ENCODE peak calls at places on chromosome X, in seven cellular contexts. One of them, this sample, is unnamed.

GRCh38 chrX:153934473-153935325 is at the start of gene NAA10:
- DNase-seq in upper lobe of left lung: peak; percentile 80
- DNase-seq in A549: peak; percentile 72
- DNase-seq in GM12878: no peak
- DNase-seq in right lobe of liver: peak; percentile 78
- DNase-seq in tibial nerve: peak; percentile 42
- DNase-seq in suprapubic skin: peak; percentile 72
- DNase-seq in this sample: peak; percentile 73

GRCh38 chrX:68686684-68687045 is 39.2 kb downstream of the STARD8 start:
- DNase-seq in A549: peak; percentile 17
- DNase-seq in GM12878: no peak
- DNase-seq in tibial nerve: peak; percentile 20
- DNase-seq in upper lobe of left lung: peak; percentile 61
- DNase-seq in suprapubic skin: no peak
- DNase-seq in right lobe of liver: no peak
- DNase-seq in this sample: peak; percentile 23

GRCh38 chrX:134646671-134647070 is 11.6 kb downstream of the PLAC1 start:
- DNase-seq in right lobe of liver: peak; percentile 62
- DNase-seq in upper lobe of left lung: no peak
- DNase-seq in suprapubic skin: no peak
- DNase-seq in GM12878: no peak
- DNase-seq in A549: no peak
- DNase-seq in tibial nerve: no peak
- DNase-seq in this sample: no peak

GRCh38 chrX:70664726-70665125 is 220.1 kb downstream of the DLG3 start:
- DNase-seq in right lobe of liver: no peak
- DNase-seq in tibial nerve: no peak
- DNase-seq in suprapubic skin: no peak
- DNase-seq in A549: peak; percentile 6
- DNase-seq in upper lobe of left lung: no peak
- DNase-seq in GM12878: no peak
- DNase-seq in this sample: no peak

GRCh38 chrX:141320801-141321200 is 78.5 kb upstream of the SPANXC start:
- DNase-seq in upper lobe of left lung: no peak
- DNase-seq in tibial nerve: no peak
- DNase-seq in suprapubic skin: no peak
- DNase-seq in GM12878: no peak
- DNase-seq in right lobe of liver: no peak
- DNase-seq in A549: no peak
- DNase-seq in this sample: no peak

GRCh38 chrX:314781-315595 is 3.6 kb downstream of the GTPBP6 start:
- DNase-seq in right lobe of liver: peak; percentile 53
- DNase-seq in A549: no peak
- DNase-seq in tibial nerve: no peak
- DNase-seq in upper lobe of left lung: no peak
- DNase-seq in suprapubic skin: peak; percentile 57
- DNase-seq in GM12878: no peak
- DNase-seq in this sample: no peak

GRCh38 chrX:99078301-99078700 is 1331.8 kb downstream of the PCDH19 start:
- DNase-seq in right lobe of liver: no peak
- DNase-seq in A549: no peak
- DNase-seq in GM12878: no peak
- DNase-seq in suprapubic skin: no peak
- DNase-seq in tibial nerve: no peak
- DNase-seq in upper lobe of left lung: no peak
- DNase-seq in this sample: no peak

GRCh38 chrX:11407331-11408110 is 114.3 kb downstream of the AMELX start:
- DNase-seq in right lobe of liver: no peak
- DNase-seq in GM12878: no peak
- DNase-seq in suprapubic skin: no peak
- DNase-seq in upper lobe of left lung: no peak
- DNase-seq in tibial nerve: no peak
- DNase-seq in A549: no peak
- DNase-seq in this sample: no peak

GRCh38 chrX:113305496-113305895 is 464.9 kb upstream of the AMOT start:
- DNase-seq in tibial nerve: no peak
- DNase-seq in GM12878: no peak
- DNase-seq in suprapubic skin: no peak
- DNase-seq in A549: no peak
- DNase-seq in right lobe of liver: no peak
- DNase-seq in upper lobe of left lung: no peak
- DNase-seq in this sample: no peak

GRCh38 chrX:128106630-128107029 is 54.4 kb upstream of the ACTRT1 start:
- DNase-seq in A549: peak; percentile 0
- DNase-seq in suprapubic skin: no peak
- DNase-seq in right lobe of liver: no peak
- DNase-seq in upper lobe of left lung: no peak
- DNase-seq in tibial nerve: no peak
- DNase-seq in GM12878: no peak
- DNase-seq in this sample: peak; percentile 13

GRCh38 chrX:74493806-74494205 is 72.5 kb downstream of the SLC16A2 start:
- DNase-seq in tibial nerve: no peak
- DNase-seq in GM12878: no peak
- DNase-seq in right lobe of liver: no peak
- DNase-seq in A549: no peak
- DNase-seq in upper lobe of left lung: no peak
- DNase-seq in suprapubic skin: no peak
- DNase-seq in this sample: no peak

GRCh38 chrX:154979671-154980070 is 42.9 kb downstream of the F8 start:
- DNase-seq in tibial nerve: no peak
- DNase-seq in upper lobe of left lung: no peak
- DNase-seq in GM12878: no peak
- DNase-seq in right lobe of liver: no peak
- DNase-seq in A549: no peak
- DNase-seq in suprapubic skin: no peak
- DNase-seq in this sample: no peak

GRCh38 chrX:154986826-154987575 is 35.5 kb downstream of the F8 start:
- DNase-seq in right lobe of liver: no peak
- DNase-seq in upper lobe of left lung: no peak
- DNase-seq in suprapubic skin: no peak
- DNase-seq in GM12878: no peak
- DNase-seq in tibial nerve: no peak
- DNase-seq in A549: no peak
- DNase-seq in this sample: no peak

GRCh38 chrX:154980330-154981115 is 42.0 kb downstream of the F8 start:
- DNase-seq in tibial nerve: peak; percentile 55
- DNase-seq in A549: peak; percentile 48
- DNase-seq in suprapubic skin: peak; percentile 68
- DNase-seq in GM12878: peak; percentile 68
- DNase-seq in upper lobe of left lung: peak; percentile 79
- DNase-seq in right lobe of liver: peak; percentile 73
- DNase-seq in this sample: peak; percentile 83

GRCh38 chrX:154981116-154981411 is 41.5 kb downstream of the F8 start:
- DNase-seq in GM12878: no peak
- DNase-seq in A549: no peak
- DNase-seq in right lobe of liver: no peak
- DNase-seq in upper lobe of left lung: no peak
- DNase-seq in suprapubic skin: no peak
- DNase-seq in tibial nerve: no peak
- DNase-seq in this sample: no peak
- TF ChIP-seq CTCF in GM12878: no peak
- TF ChIP-seq CTCF in A549: peak; percentile 29
- TF ChIP-seq CTCF in right lobe of liver: no peak
- TF ChIP-seq CTCF in upper lobe of left lung: no peak
- TF ChIP-seq CTCF in suprapubic skin: peak; percentile 9
- TF ChIP-seq CTCF in tibial nerve: no peak
- TF ChIP-seq CTCF in this sample: no peak

GRCh38 chrX:150574824-150575409 is 6.5 kb downstream of the MTM1 start:
- DNase-seq in upper lobe of left lung: no peak
- DNase-seq in right lobe of liver: no peak
- DNase-seq in A549: no peak
- DNase-seq in suprapubic skin: no peak
- DNase-seq in GM12878: no peak
- DNase-seq in tibial nerve: no peak
- DNase-seq in this sample: no peak
- H3K4me1 ChIP-seq in upper lobe of left lung: peaks cover 22% of the 10 kb centered on the region
- H3K4me1 ChIP-seq in right lobe of liver: no peaks in the 10 kb centered on the region
- H3K4me1 ChIP-seq in A549: peaks cover 62% of the 10 kb centered on the region
- H3K4me1 ChIP-seq in suprapubic skin: peaks cover 36% of the 10 kb centered on the region
- H3K4me1 ChIP-seq in GM12878: peaks cover 14% of the 10 kb centered on the region
- H3K4me1 ChIP-seq in tibial nerve: no peaks in the 10 kb centered on the region
- H3K4me1 ChIP-seq in this sample: peaks cover 3% of the 10 kb centered on the region

GRCh38 chrX:2690856-2691542 is at the start of gene CD99:
- DNase-seq in tibial nerve: peak; percentile 78
- DNase-seq in A549: peak; percentile 83
- DNase-seq in GM12878: peak; percentile 46
- DNase-seq in right lobe of liver: peak; percentile 97
- DNase-seq in suprapubic skin: peak; percentile 96
- DNase-seq in upper lobe of left lung: peak; percentile 88
- DNase-seq in this sample: peak; percentile 96
- TF ChIP-seq POLR2A in tibial nerve: no peak
- TF ChIP-seq POLR2A in A549: no peak
- TF ChIP-seq POLR2A in GM12878: peak; percentile 81
- TF ChIP-seq POLR2A in right lobe of liver: peak; percentile 43
- TF ChIP-seq POLR2A in suprapubic skin: peak; percentile 83
- TF ChIP-seq POLR2A in upper lobe of left lung: peak; percentile 60
- TF ChIP-seq POLR2A in this sample: no peak

GRCh38 chrX:111168314-111168713 is 72.3 kb downstream of the PAK3 start:
- DNase-seq in A549: no peak
- DNase-seq in GM12878: no peak
- DNase-seq in tibial nerve: no peak
- DNase-seq in suprapubic skin: no peak
- DNase-seq in right lobe of liver: no peak
- DNase-seq in upper lobe of left lung: no peak
- DNase-seq in this sample: peak; percentile 18
- TF ChIP-seq CTCF in A549: peak; percentile 8
- TF ChIP-seq CTCF in GM12878: peak; percentile 29
- TF ChIP-seq CTCF in tibial nerve: no peak
- TF ChIP-seq CTCF in suprapubic skin: no peak
- TF ChIP-seq CTCF in right lobe of liver: peak; percentile 26
- TF ChIP-seq CTCF in upper lobe of left lung: no peak
- TF ChIP-seq CTCF in this sample: no peak

GRCh38 chrX:18360867-18361266 is 6.4 kb upstream of the SCML2 start:
- DNase-seq in upper lobe of left lung: no peak
- DNase-seq in right lobe of liver: no peak
- DNase-seq in A549: no peak
- DNase-seq in suprapubic skin: no peak
- DNase-seq in tibial nerve: no peak
- DNase-seq in GM12878: no peak
- DNase-seq in this sample: peak; percentile 82
- H3K4me1 ChIP-seq in upper lobe of left lung: no peaks in the 10 kb centered on the region
- H3K4me1 ChIP-seq in right lobe of liver: no peaks in the 10 kb centered on the region
- H3K4me1 ChIP-seq in A549: no peaks in the 10 kb centered on the region
- H3K4me1 ChIP-seq in suprapubic skin: no peaks in the 10 kb centered on the region
- H3K4me1 ChIP-seq in tibial nerve: no peaks in the 10 kb centered on the region
- H3K4me1 ChIP-seq in GM12878: no peaks in the 10 kb centered on the region
- H3K4me1 ChIP-seq in this sample: no peaks in the 10 kb centered on the region

DNA sequence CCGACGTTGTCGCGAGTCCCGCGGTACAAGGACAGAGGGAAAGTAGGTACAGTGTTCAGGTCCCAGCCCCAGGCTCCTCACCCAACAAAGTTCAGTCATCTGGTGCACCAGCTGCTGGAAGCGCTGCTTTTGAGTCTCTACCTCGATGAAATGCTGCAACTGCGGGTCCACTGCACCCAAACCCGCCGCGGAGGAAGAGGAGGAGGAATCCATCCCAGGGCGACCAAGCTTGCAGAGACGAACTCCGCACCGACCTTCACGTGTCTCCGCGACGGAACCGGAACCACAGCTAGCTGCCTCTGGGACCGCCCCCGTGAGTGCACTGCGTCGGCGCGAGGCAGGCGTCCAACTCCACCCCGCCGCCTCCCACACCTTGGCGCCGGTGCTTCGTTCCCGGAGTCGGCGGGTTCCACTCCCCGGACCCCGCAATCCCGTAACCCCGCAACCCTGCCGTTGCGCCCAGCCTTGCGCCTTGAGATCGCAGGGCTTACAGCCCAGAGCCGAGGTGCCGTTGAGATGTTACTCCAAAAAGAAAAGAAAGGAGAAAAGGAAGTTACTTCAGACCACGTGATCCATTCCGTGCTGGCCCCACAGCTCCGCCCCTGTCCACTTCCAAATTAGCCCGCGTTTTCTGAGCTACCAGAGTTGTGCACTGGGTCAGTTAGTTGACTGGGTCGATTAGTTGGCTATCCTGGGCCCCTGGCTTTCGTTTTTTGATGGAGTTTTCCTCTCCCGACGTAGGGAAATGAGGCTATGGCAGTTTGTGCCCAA is at the start of gene TIMM8A:
- DNase-seq in suprapubic skin: peak; percentile 84
- DNase-seq in right lobe of liver: peak; percentile 86
- DNase-seq in tibial nerve: peak; percentile 48
- DNase-seq in GM12878: peak; percentile 31
- DNase-seq in upper lobe of left lung: peak; percentile 81
- DNase-seq in A549: peak; percentile 82
- DNase-seq in this sample: peak; percentile 87
- TF ChIP-seq POLR2A in suprapubic skin: no peak
- TF ChIP-seq POLR2A in right lobe of liver: peak; percentile 51
- TF ChIP-seq POLR2A in tibial nerve: peak; percentile 16
- TF ChIP-seq POLR2A in GM12878: peak; percentile 88
- TF ChIP-seq POLR2A in upper lobe of left lung: no peak
- TF ChIP-seq POLR2A in A549: peak; percentile 95
- TF ChIP-seq POLR2A in this sample: no peak

GRCh38 chrX:47311857-47312774 is 58.3 kb upstream of the ZNF157 start:
- DNase-seq in upper lobe of left lung: peak; percentile 59
- DNase-seq in suprapubic skin: no peak
- DNase-seq in A549: peak; percentile 30
- DNase-seq in tibial nerve: peak; percentile 15
- DNase-seq in GM12878: no peak
- DNase-seq in right lobe of liver: no peak
- DNase-seq in this sample: peak; percentile 68
- TF ChIP-seq CTCF in upper lobe of left lung: peak; percentile 40
- TF ChIP-seq CTCF in suprapubic skin: no peak
- TF ChIP-seq CTCF in A549: peak; percentile 48
- TF ChIP-seq CTCF in tibial nerve: peak; percentile 29
- TF ChIP-seq CTCF in GM12878: peak; percentile 48
- TF ChIP-seq CTCF in right lobe of liver: peak; percentile 44
- TF ChIP-seq CTCF in this sample: peak; percentile 34

This sample was measured in testis.